ENCODE peak calls at places on chromosomes 12 and 14, in five cellular contexts. E, I, B, R and M are unnamed samples.

GRCh38 chr14:23492618-23493272 is 23.2 kb downstream of the NGDN start:
- DNase-seq in E (no peak), I (no peak), R (no peak), B (peak), M (no peak)

GRCh38 chr14:51457858-51458562 is 193.7 kb upstream of the FRMD6 start:
- DNase-seq in B (no peak), I (no peak), E (no peak), R (no peak), M (no peak)

GRCh38 chr14:52640137-52640536 is 55.2 kb downstream of the ERO1A start:
- DNase-seq in I (no peak), E (no peak), B (no peak), R (no peak), M (no peak)

GRCh38 chr12:50017653-50018052 is 7.6 kb downstream of the RACGAP1 start:
- DNase-seq in R (no peak), I (no peak), E (no peak), B (peak), M (peak)

GRCh38 chr14:90168425-90169105 is 87.8 kb upstream of the PSMC1 start:
- DNase-seq in R (no peak), E (no peak), B (peak), I (no peak), M (no peak)

GRCh38 chr14:99667045-99667444 is 17.1 kb upstream of the CYP46A1 start:
- DNase-seq in B (no peak), R (no peak), I (no peak), E (no peak), M (no peak)

GRCh38 chr12:5173511-5174011 is 129.9 kb downstream of the KCNA5 start:
- DNase-seq in R (no peak), B (no peak), E (peak), I (no peak), M (no peak)

GRCh38 chr12:71194657-71195056 is 36.9 kb upstream of the TSPAN8 start:
- DNase-seq in R (no peak), B (no peak), E (no peak), I (no peak), M (no peak)

GRCh38 chr14:88518592-88519512 is 36.0 kb downstream of the PTPN21 start:
- DNase-seq in R (no peak), I (no peak), B (peak), E (no peak), M (no peak)

GRCh38 chr14:71728386-71728785 is 203.8 kb upstream of the RGS6 start:
- DNase-seq in R (no peak), E (no peak), I (no peak), B (peak), M (no peak)

GRCh38 chr12:90959538-90960139 is 4.7 kb upstream of the CCER1 start:
- DNase-seq in B (peak), E (peak), I (no peak), R (peak), M (no peak)

GRCh38 chr14:70472253-70473159 is 20.5 kb downstream of the ADAM21 start:
- DNase-seq in B (no peak), R (no peak), E (no peak), I (no peak), M (no peak)

DNA sequence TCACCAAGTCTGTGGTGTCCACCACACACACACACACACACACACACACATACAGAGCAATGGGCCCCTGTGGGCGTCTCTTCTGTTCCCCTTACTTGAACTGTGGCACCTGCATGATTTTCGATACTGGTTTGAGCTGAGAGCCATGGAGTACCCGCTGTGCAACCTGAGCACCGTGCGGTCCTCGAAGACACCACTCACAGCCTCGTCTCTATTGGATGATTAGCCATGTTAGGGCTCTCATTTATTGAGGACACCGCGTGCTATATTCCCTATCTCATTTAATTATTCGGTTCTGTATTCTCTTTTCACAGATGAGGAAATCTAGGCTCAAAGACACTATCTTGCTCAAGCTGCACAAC is 623 bp upstream of the C14orf132 start:
- DNase-seq in R (no peak), B (no peak), I (no peak), E (peak), M (peak)
- H3K27ac ChIP-seq in R (peak), B (no peak), I (peak), E (no peak), M (no peak)

GRCh38 chr12:13045816-13046215 is 1.6 kb downstream of the FAM234B start:
- DNase-seq in I (no peak), R (no peak), B (no peak), E (no peak), M (no peak)

GRCh38 chr12:13046914-13047472 is 2.8 kb downstream of the FAM234B start:
- DNase-seq in E (no peak), B (no peak), I (no peak), R (no peak), M (no peak)

GRCh38 chr12:13044859-13045384 is 741 bp downstream of the FAM234B start:
- DNase-seq in E (no peak), R (no peak), B (no peak), I (no peak), M (no peak)

GRCh38 chr12:13042666-13043230 is 1.4 kb upstream of the FAM234B start:
- DNase-seq in R (no peak), B (no peak), I (no peak), E (no peak), M (no peak)

DNA sequence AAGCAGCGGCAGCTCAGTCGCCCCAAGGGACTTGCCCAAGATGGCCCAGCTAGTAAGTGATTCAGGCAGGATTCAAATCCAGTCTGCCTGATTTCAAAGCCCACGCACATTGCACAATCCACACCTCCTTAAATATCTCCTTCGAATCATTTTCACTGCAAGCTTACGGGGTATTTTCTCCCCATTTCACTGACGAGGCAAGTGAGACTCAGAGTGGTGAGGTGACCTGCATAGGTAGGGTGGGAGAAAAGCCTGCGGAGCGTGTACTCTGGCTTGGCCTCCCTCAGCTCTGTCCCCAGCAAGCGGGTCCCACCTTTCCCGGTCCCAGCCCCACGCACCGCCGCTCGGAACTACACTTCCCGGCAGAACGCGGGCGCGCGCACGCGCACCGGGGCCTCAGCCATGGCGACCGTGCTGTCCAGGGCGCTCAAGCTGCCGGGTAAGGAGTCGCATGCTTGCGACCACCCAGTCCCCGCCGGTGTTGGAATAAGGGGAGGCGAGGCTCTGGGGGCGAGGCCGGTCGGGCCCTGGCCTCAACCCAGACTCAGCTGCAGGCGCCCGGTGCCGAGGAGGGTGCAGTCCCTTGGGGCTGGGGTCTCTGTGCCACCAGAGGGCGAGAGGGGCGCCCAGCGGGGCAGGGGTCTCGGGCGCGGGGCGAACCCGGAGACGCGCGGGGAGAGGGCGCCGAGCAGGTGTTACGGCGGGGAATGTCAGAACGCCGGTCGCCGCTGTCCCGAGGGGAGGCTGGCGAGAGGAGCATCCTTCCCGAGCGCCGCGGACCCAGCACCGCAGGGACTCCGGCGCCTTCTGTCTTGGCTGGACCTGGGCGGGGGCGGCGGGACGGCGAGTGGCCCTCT is at the start of gene FAM234B:
- DNase-seq in R (peak), I (peak), B (peak), E (peak), M (peak)
- TF ChIP-seq CTCF in R (peak), I (peak), B (no peak), E (no peak), M (peak)

GRCh38 chr14:76946753-76947077 is 81.8 kb downstream of the IRF2BPL start:
- DNase-seq in R (no peak), B (no peak), I (no peak), E (no peak), M (no peak)
- H3K27ac ChIP-seq in R (peak), B (peak), I (peak), E (peak), M (peak)

GRCh38 chr14:104799657-104800599 is 973 bp upstream of the ZBTB42 start:
- DNase-seq in B (peak), R (peak), I (peak), E (no peak), M (peak)
- TF ChIP-seq CTCF in B (peak), R (peak), I (peak), E (peak), M (peak)

GRCh38 chr14:93330609-93331000 is 2.2 kb downstream of the BTBD7 start:
- DNase-seq in I (no peak), R (no peak), B (no peak), E (no peak), M (no peak)
- H3K27ac ChIP-seq in I (no peak), R (no peak), B (no peak), E (no peak), M (no peak)